ENCODE peak calls at places on chromosomes 4 and X, in eight cellular contexts. N, Z, W, D, S, V, H and E are unnamed samples.
A peak's percentile ranks its signal among the peaks of the same experiment; 100 is the strongest.

GRCh38 chr4:76494243-76494642 is 59.2 kb downstream of the SHROOM3 start:
- DNase-seq in N (no peak), Z (no peak), W (no peak), D (no peak), S (no peak), V (no peak), H (no peak), E (no peak)

GRCh38 chrX:149472620-149473019 is 32.5 kb downstream of the IDS start:
- DNase-seq in N (no peak), Z (no peak), W (no peak), D (no peak), S (no peak), V (no peak), H (peak; percentile 3), E (peak; percentile 51)

GRCh38 chr4:113398441-113399143 is 349.1 kb downstream of the ANK2 start:
- DNase-seq in N (no peak), Z (no peak), W (no peak), D (no peak), S (no peak), V (no peak), H (no peak), E (no peak)

GRCh38 chrX:23616361-23616760 is 50.9 kb upstream of the PRDX4 start:
- DNase-seq in N (no peak), Z (no peak), W (no peak), D (no peak), S (no peak), V (no peak), H (peak; percentile 7), E (no peak)

GRCh38 chrX:68846536-68846935 is 17.7 kb downstream of the EFNB1 start:
- DNase-seq in N (no peak), Z (no peak), W (no peak), D (no peak), S (no peak), V (no peak), H (no peak), E (no peak)

GRCh38 chrX:149940015-149940716 is 1.9 kb upstream of the EOLA2 start:
- DNase-seq in N (peak; percentile 84), Z (peak; percentile 81), W (peak; percentile 94), D (peak; percentile 95), S (peak; percentile 91), V (peak; percentile 92), H (peak; percentile 93), E (peak; percentile 74)

GRCh38 chr4:123896446-123897071 is 500.0 kb downstream of the SPRY1 start:
- DNase-seq in N (no peak), Z (no peak), W (no peak), D (no peak), S (no peak), V (no peak), H (no peak), E (no peak)

GRCh38 chr4:149409186-149410056 is 406.2 kb downstream of the IQCM start:
- DNase-seq in N (no peak), Z (peak; percentile 91), W (no peak), D (no peak), S (no peak), V (peak; percentile 4), H (peak; percentile 48), E (peak; percentile 71)

GRCh38 chrX:36577006-36577405 is 431.2 kb upstream of the FAM47C start:
- DNase-seq in N (no peak), Z (no peak), W (no peak), D (no peak), S (no peak), V (no peak), H (no peak), E (no peak)

GRCh38 chrX:28273751-28274150 is 292.5 kb upstream of the DCAF8L1 start:
- DNase-seq in N (no peak), Z (no peak), W (no peak), D (no peak), S (no peak), V (no peak), H (no peak), E (no peak)